ENCODE peak calls at places on chromosomes 5 and 9, in four cellular contexts. Q is fibroblast of the aortic adventitia; H is activated naive CD4-positive, alpha-beta T cell treated with anti-CD3 and anti-CD28 coated beads for 36 hours; Y is AG09309. K is an unnamed sample.

GRCh38 chr9:95446259-95446658 is 70.5 kb downstream of the PTCH1 start:
- DNase-seq in Y (no peak), H (no peak), Q (no peak), K (no peak)

GRCh38 chr9:88757406-88758010 is 222.5 kb downstream of the NXNL2 start:
- DNase-seq in H (no peak), Q (no peak), Y (no peak), K (no peak)

GRCh38 chr5:132497488-132497997 is 7.0 kb upstream of the IRF1 start:
- DNase-seq in Y (peak; percentile 76), H (no peak), Q (peak; percentile 94), K (no peak)

GRCh38 chr5:173012882-173013281 is 29.3 kb downstream of the ATP6V0E1 start:
- DNase-seq in Y (no peak), H (no peak), Q (peak; percentile 16), K (no peak)

GRCh38 chr9:97220894-97221477 is 86.5 kb upstream of the CCDC180 start:
- DNase-seq in Q (no peak), H (no peak), Y (no peak), K (peak; percentile 46)

GRCh38 chr5:175873090-175873454 is 1.7 kb downstream of the CPLX2 start:
- DNase-seq in Q (no peak), Y (no peak), H (peak; percentile 38), K (peak; percentile 80)

GRCh38 chr9:90012825-90013425 is 408.1 kb downstream of the GADD45G start:
- DNase-seq in Q (no peak), H (no peak), Y (no peak), K (no peak)

GRCh38 chr9:91896513-91897121 is 53.4 kb downstream of the ROR2 start:
- DNase-seq in H (no peak), Y (peak; percentile 72), Q (peak; percentile 96), K (peak; percentile 58)

GRCh38 chr9:90420714-90421513 is 221.7 kb downstream of the DIRAS2 start:
- DNase-seq in Y (no peak), H (no peak), Q (no peak), K (no peak)

GRCh38 chr9:114606597-114607207 is 4.4 kb upstream of the TMEM268 start:
- DNase-seq in H (no peak), Y (peak; percentile 84), Q (peak; percentile 92), K (no peak)

GRCh38 chr5:116554764-116555163 is 19.9 kb downstream of the SEMA6A start:
- DNase-seq in H (no peak), Y (no peak), Q (no peak), K (peak; percentile 41)

GRCh38 chr9:126411225-126411947 is 84.8 kb downstream of the MVB12B start:
- DNase-seq in Y (peak; percentile 55), Q (no peak), H (peak; percentile 68), K (no peak)

GRCh38 chr5:139795074-139796001 is at the start of gene PSD2:
- DNase-seq in Y (no peak), Q (no peak), H (peak; percentile 30), K (peak; percentile 78)

GRCh38 chr9:20220286-20220685 is 402.0 kb downstream of the MLLT3 start:
- DNase-seq in H (no peak), Y (no peak), Q (no peak), K (no peak)

K was measured in neural progenitor cell.